ENCODE peak calls at places on chromosome 11, in seven cellular contexts. One of them, this sample, is unnamed.
A peak's percentile ranks its signal among the peaks of the same experiment; 100 is the strongest.

GRCh38 chr11:87462171-87462570 is 424.4 kb downstream of the TMEM135 start:
- DNase-seq in upper lobe of right lung: no peak
- DNase-seq in WERI-Rb-1: no peak
- DNase-seq in H9: no peak
- DNase-seq in GM23248: no peak
- DNase-seq in aorta: no peak
- DNase-seq in dorsolateral prefrontal cortex: no peak
- DNase-seq in this sample: no peak

GRCh38 chr11:134164490-134165370 is 59.0 kb downstream of the NCAPD3 start:
- DNase-seq in upper lobe of right lung: no peak
- DNase-seq in WERI-Rb-1: no peak
- DNase-seq in H9: peak; percentile 77
- DNase-seq in GM23248: no peak
- DNase-seq in aorta: no peak
- DNase-seq in dorsolateral prefrontal cortex: no peak
- DNase-seq in this sample: no peak

GRCh38 chr11:128891410-128891861 is 280 bp downstream of the KCNJ5 start:
- DNase-seq in upper lobe of right lung: no peak
- DNase-seq in WERI-Rb-1: no peak
- DNase-seq in H9: no peak
- DNase-seq in GM23248: no peak
- DNase-seq in aorta: no peak
- DNase-seq in dorsolateral prefrontal cortex: no peak
- DNase-seq in this sample: no peak

GRCh38 chr11:113505541-113506375 is 30.6 kb upstream of the DRD2 start:
- DNase-seq in upper lobe of right lung: no peak
- DNase-seq in WERI-Rb-1: peak; percentile 14
- DNase-seq in H9: peak; percentile 14
- DNase-seq in GM23248: peak; percentile 96
- DNase-seq in aorta: no peak
- DNase-seq in dorsolateral prefrontal cortex: no peak
- DNase-seq in this sample: no peak

GRCh38 chr11:9574806-9575530 is 1.5 kb downstream of the WEE1 start:
- DNase-seq in upper lobe of right lung: no peak
- DNase-seq in WERI-Rb-1: peak; percentile 70
- DNase-seq in H9: peak; percentile 50
- DNase-seq in GM23248: peak; percentile 89
- DNase-seq in aorta: peak; percentile 63
- DNase-seq in dorsolateral prefrontal cortex: no peak
- DNase-seq in this sample: no peak

GRCh38 chr11:61106906-61107470 is 4.7 kb downstream of the CD5 start:
- DNase-seq in upper lobe of right lung: peak; percentile 25
- DNase-seq in WERI-Rb-1: no peak
- DNase-seq in H9: no peak
- DNase-seq in GM23248: no peak
- DNase-seq in aorta: no peak
- DNase-seq in dorsolateral prefrontal cortex: no peak
- DNase-seq in this sample: no peak

GRCh38 chr11:125446279-125446678 is 49.8 kb downstream of the FEZ1 start:
- DNase-seq in upper lobe of right lung: no peak
- DNase-seq in WERI-Rb-1: no peak
- DNase-seq in H9: no peak
- DNase-seq in GM23248: no peak
- DNase-seq in aorta: no peak
- DNase-seq in dorsolateral prefrontal cortex: no peak
- DNase-seq in this sample: no peak

GRCh38 chr11:94147433-94147845 is 18.8 kb downstream of the PANX1 start:
- DNase-seq in upper lobe of right lung: no peak
- DNase-seq in WERI-Rb-1: no peak
- DNase-seq in H9: no peak
- DNase-seq in GM23248: no peak
- DNase-seq in aorta: no peak
- DNase-seq in dorsolateral prefrontal cortex: no peak
- DNase-seq in this sample: no peak

GRCh38 chr11:110856993-110857812 is 145.0 kb upstream of the ARHGAP20 start:
- DNase-seq in upper lobe of right lung: no peak
- DNase-seq in WERI-Rb-1: no peak
- DNase-seq in H9: no peak
- DNase-seq in GM23248: peak; percentile 46
- DNase-seq in aorta: no peak
- DNase-seq in dorsolateral prefrontal cortex: no peak
- DNase-seq in this sample: no peak

GRCh38 chr11:107856180-107856980 is 2.2 kb downstream of the SLC35F2 start:
- DNase-seq in upper lobe of right lung: no peak
- DNase-seq in WERI-Rb-1: peak; percentile 15
- DNase-seq in H9: peak; percentile 42
- DNase-seq in GM23248: peak; percentile 4
- DNase-seq in aorta: no peak
- DNase-seq in dorsolateral prefrontal cortex: no peak
- DNase-seq in this sample: no peak

GRCh38 chr11:119179983-119180382 is 5.3 kb upstream of the NHERF4 start:
- DNase-seq in upper lobe of right lung: no peak
- DNase-seq in WERI-Rb-1: no peak
- DNase-seq in H9: no peak
- DNase-seq in GM23248: no peak
- DNase-seq in aorta: no peak
- DNase-seq in dorsolateral prefrontal cortex: no peak
- DNase-seq in this sample: no peak

GRCh38 chr11:57417056-57417455 is 9.9 kb downstream of the SLC43A3 start:
- DNase-seq in upper lobe of right lung: no peak
- DNase-seq in WERI-Rb-1: no peak
- DNase-seq in H9: no peak
- DNase-seq in GM23248: peak; percentile 87
- DNase-seq in aorta: peak; percentile 62
- DNase-seq in dorsolateral prefrontal cortex: no peak
- DNase-seq in this sample: no peak

GRCh38 chr11:133905677-133906156 is 51.1 kb downstream of the IGSF9B start:
- DNase-seq in upper lobe of right lung: peak; percentile 47
- DNase-seq in WERI-Rb-1: no peak
- DNase-seq in H9: no peak
- DNase-seq in GM23248: no peak
- DNase-seq in aorta: peak; percentile 15
- DNase-seq in dorsolateral prefrontal cortex: no peak
- DNase-seq in this sample: no peak

GRCh38 chr11:35747638-35748037 is 85.1 kb downstream of the TRIM44 start:
- DNase-seq in upper lobe of right lung: no peak
- DNase-seq in WERI-Rb-1: no peak
- DNase-seq in H9: no peak
- DNase-seq in GM23248: no peak
- DNase-seq in aorta: no peak
- DNase-seq in dorsolateral prefrontal cortex: peak; percentile 59
- DNase-seq in this sample: no peak

GRCh38 chr11:114089748-114090147 is 30.2 kb downstream of the ZBTB16 start:
- DNase-seq in upper lobe of right lung: no peak
- DNase-seq in WERI-Rb-1: no peak
- DNase-seq in H9: no peak
- DNase-seq in GM23248: no peak
- DNase-seq in aorta: no peak
- DNase-seq in dorsolateral prefrontal cortex: no peak
- DNase-seq in this sample: no peak

GRCh38 chr11:62852523-62853188 is 13.3 kb upstream of the WDR74 start:
- DNase-seq in upper lobe of right lung: no peak
- DNase-seq in WERI-Rb-1: no peak
- DNase-seq in H9: no peak
- DNase-seq in GM23248: no peak
- DNase-seq in aorta: no peak
- DNase-seq in dorsolateral prefrontal cortex: no peak
- DNase-seq in this sample: no peak

GRCh38 chr11:132078230-132078629 is 707.8 kb downstream of the NTM start:
- DNase-seq in upper lobe of right lung: no peak
- DNase-seq in WERI-Rb-1: no peak
- DNase-seq in H9: no peak
- DNase-seq in GM23248: no peak
- DNase-seq in aorta: no peak
- DNase-seq in dorsolateral prefrontal cortex: peak; percentile 78
- DNase-seq in this sample: no peak

GRCh38 chr11:7448126-7448525 is 37.2 kb upstream of the OLFML1 start:
- DNase-seq in upper lobe of right lung: no peak
- DNase-seq in WERI-Rb-1: no peak
- DNase-seq in H9: peak; percentile 62
- DNase-seq in GM23248: no peak
- DNase-seq in aorta: no peak
- DNase-seq in dorsolateral prefrontal cortex: peak; percentile 29
- DNase-seq in this sample: no peak

GRCh38 chr11:15667127-15667725 is 552.5 kb downstream of the INSC start:
- DNase-seq in upper lobe of right lung: no peak
- DNase-seq in WERI-Rb-1: no peak
- DNase-seq in H9: no peak
- DNase-seq in GM23248: no peak
- DNase-seq in aorta: no peak
- DNase-seq in dorsolateral prefrontal cortex: no peak
- DNase-seq in this sample: no peak

GRCh38 chr11:44301856-44302231 is 8.1 kb downstream of the ALX4 start:
- DNase-seq in upper lobe of right lung: no peak
- DNase-seq in WERI-Rb-1: no peak
- DNase-seq in H9: no peak
- DNase-seq in GM23248: peak; percentile 66
- DNase-seq in aorta: no peak
- DNase-seq in dorsolateral prefrontal cortex: no peak
- DNase-seq in this sample: no peak

GRCh38 chr11:83759148-83759547 is 473.0 kb upstream of the CCDC90B start:
- DNase-seq in upper lobe of right lung: no peak
- DNase-seq in WERI-Rb-1: no peak
- DNase-seq in H9: no peak
- DNase-seq in GM23248: no peak
- DNase-seq in aorta: no peak
- DNase-seq in dorsolateral prefrontal cortex: no peak
- DNase-seq in this sample: no peak

GRCh38 chr11:83764643-83765042 is 478.5 kb upstream of the CCDC90B start:
- DNase-seq in upper lobe of right lung: no peak
- DNase-seq in WERI-Rb-1: no peak
- DNase-seq in H9: no peak
- DNase-seq in GM23248: no peak
- DNase-seq in aorta: no peak
- DNase-seq in dorsolateral prefrontal cortex: no peak
- DNase-seq in this sample: no peak

GRCh38 chr11:83766932-83767331 is 480.8 kb upstream of the CCDC90B start:
- DNase-seq in upper lobe of right lung: no peak
- DNase-seq in WERI-Rb-1: no peak
- DNase-seq in H9: no peak
- DNase-seq in GM23248: no peak
- DNase-seq in aorta: no peak
- DNase-seq in dorsolateral prefrontal cortex: no peak
- DNase-seq in this sample: no peak

DNA sequence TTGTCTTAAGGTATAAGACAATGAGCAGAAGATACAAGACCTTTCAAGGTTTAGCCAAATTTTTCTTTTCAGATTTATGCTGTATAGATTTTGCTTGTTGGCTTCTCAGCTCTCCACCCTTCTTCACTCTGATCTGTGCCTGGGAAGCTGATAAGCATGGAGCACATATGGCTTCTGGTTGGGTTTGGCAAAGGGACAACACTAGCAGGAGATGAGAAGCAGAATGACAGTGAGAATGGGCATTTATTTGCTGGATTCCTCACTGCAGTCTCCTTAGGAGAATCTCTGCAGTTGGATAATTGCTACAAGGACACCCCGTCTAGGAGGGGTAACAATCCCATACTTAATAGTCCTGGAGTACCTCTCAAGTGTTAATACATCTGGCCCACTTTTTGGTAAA is 474.8 kb upstream of the CCDC90B start:
- DNase-seq in upper lobe of right lung: no peak
- DNase-seq in WERI-Rb-1: no peak
- DNase-seq in H9: no peak
- DNase-seq in GM23248: no peak
- DNase-seq in aorta: no peak
- DNase-seq in dorsolateral prefrontal cortex: peak; percentile 52
- DNase-seq in this sample: no peak
- H3K27ac ChIP-seq in upper lobe of right lung: no peak overlapping the region
- H3K27ac ChIP-seq in WERI-Rb-1: no peak overlapping the region
- H3K27ac ChIP-seq in H9: no peak overlapping the region
- H3K27ac ChIP-seq in GM23248: no peak overlapping the region
- H3K27ac ChIP-seq in aorta: no peak overlapping the region
- H3K27ac ChIP-seq in dorsolateral prefrontal cortex: peak overlapping the region; percentile 63
- H3K27ac ChIP-seq in this sample: peak overlapping the region; percentile 36

DNA sequence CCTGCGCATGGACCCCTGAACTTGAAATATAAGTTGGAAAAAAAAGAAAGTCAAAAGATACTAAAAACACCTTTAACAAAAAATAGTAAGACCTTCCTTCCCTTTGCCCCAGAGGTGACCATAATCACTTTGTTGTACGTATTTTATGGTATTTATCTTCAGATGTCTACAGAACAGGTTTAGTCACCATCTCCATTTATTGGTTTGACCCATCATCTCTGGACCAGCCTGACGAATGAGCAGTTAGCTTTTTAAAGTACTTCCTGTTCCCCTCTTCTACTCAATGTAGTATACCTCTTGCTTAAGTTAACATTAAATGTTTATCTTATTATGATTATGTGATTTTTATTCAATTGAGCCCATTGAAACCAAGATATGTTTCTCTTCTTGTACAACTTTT is 64.7 kb upstream of the CREB3L1 start:
- DNase-seq in upper lobe of right lung: no peak
- DNase-seq in WERI-Rb-1: no peak
- DNase-seq in H9: no peak
- DNase-seq in GM23248: no peak
- DNase-seq in aorta: no peak
- DNase-seq in dorsolateral prefrontal cortex: no peak
- DNase-seq in this sample: no peak
- H3K27ac ChIP-seq in upper lobe of right lung: no peak overlapping the region
- H3K27ac ChIP-seq in WERI-Rb-1: no peak overlapping the region
- H3K27ac ChIP-seq in H9: no peak overlapping the region
- H3K27ac ChIP-seq in GM23248: no peak overlapping the region
- H3K27ac ChIP-seq in aorta: no peak overlapping the region
- H3K27ac ChIP-seq in dorsolateral prefrontal cortex: no peak overlapping the region
- H3K27ac ChIP-seq in this sample: no peak overlapping the region

GRCh38 chr11:3107608-3108182 is 50.5 kb upstream of the CARS1 start:
- DNase-seq in upper lobe of right lung: peak; percentile 60
- DNase-seq in WERI-Rb-1: no peak
- DNase-seq in H9: peak; percentile 35
- DNase-seq in GM23248: no peak
- DNase-seq in aorta: peak; percentile 39
- DNase-seq in dorsolateral prefrontal cortex: no peak
- DNase-seq in this sample: no peak
- H3K27ac ChIP-seq in upper lobe of right lung: no peak overlapping the region
- H3K27ac ChIP-seq in WERI-Rb-1: no peak overlapping the region
- H3K27ac ChIP-seq in H9: no peak overlapping the region
- H3K27ac ChIP-seq in GM23248: no peak overlapping the region
- H3K27ac ChIP-seq in aorta: no peak overlapping the region
- H3K27ac ChIP-seq in dorsolateral prefrontal cortex: no peak overlapping the region
- H3K27ac ChIP-seq in this sample: no peak overlapping the region

DNA sequence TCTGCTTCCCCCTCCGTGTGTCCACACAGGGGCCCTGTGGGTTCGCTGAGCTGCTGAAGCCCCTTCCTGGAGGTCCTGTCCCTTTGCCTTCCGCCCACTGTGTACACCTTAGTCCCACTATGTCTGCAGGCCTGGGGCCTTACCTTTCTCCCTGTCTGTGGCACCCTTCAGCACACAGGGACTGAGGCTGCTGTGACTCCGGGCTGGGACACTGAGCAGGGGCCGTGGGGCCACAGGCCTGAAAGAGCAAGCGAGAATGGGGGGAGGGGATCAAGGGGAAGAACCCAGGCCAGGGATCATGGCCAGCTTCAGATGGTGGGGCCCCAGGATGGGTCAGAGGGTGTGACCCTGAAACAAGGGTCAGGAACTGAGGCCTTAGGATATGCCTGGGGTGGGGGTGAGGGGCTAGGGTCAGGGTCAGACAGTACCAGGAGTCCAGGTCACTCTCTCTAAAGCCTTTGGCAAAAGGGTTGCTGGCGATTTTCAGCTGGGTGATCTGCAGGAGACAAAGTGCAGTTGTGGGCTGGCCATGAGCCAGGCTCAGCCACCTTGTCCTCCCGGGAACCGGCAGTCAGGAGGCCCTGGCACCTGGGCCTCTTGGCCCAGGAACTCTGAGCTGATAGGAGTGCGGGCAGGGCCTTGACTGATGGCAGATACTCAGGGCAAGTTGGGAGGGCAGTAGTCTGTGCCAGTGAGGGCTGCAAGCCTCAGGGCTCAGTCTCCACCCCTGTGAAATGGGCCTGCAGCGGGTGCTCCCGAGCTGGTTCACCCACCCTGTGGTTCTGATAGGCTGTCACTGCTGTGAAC is 2.6 kb upstream of the NUDT8 start:
- DNase-seq in upper lobe of right lung: peak; percentile 70
- DNase-seq in WERI-Rb-1: no peak
- DNase-seq in H9: peak; percentile 31
- DNase-seq in GM23248: no peak
- DNase-seq in aorta: no peak
- DNase-seq in dorsolateral prefrontal cortex: no peak
- DNase-seq in this sample: no peak
- H3K27ac ChIP-seq in upper lobe of right lung: no peak overlapping the region
- H3K27ac ChIP-seq in WERI-Rb-1: no peak overlapping the region
- H3K27ac ChIP-seq in H9: no peak overlapping the region
- H3K27ac ChIP-seq in GM23248: no peak overlapping the region
- H3K27ac ChIP-seq in aorta: no peak overlapping the region
- H3K27ac ChIP-seq in dorsolateral prefrontal cortex: no peak overlapping the region
- H3K27ac ChIP-seq in this sample: no peak overlapping the region